ENCODE peak calls at places on chromosome 11, in ten cellular contexts. G is fibroblast of pulmonary artery, B is heart left ventricle, N is type B pancreatic cell, Z is mucosa of descending colon, Y is mesothelial cell of epicardium, O is HCT116, I is HepG2, D is sigmoid colon, M is GM12865. Q is an unnamed sample.

GRCh38 chr11:57901756-57902155 is 121.9 kb upstream of the OR9Q1 start:
- DNase-seq in G (no peak), B (no peak), N (no peak), Z (no peak), Y (no peak), O (no peak), I (no peak), D (no peak), M (no peak), Q (no peak)

GRCh38 chr11:58691675-58692074 is 40.1 kb downstream of the GLYAT start:
- DNase-seq in G (no peak), B (no peak), N (no peak), Z (no peak), Y (no peak), O (no peak), I (no peak), D (no peak), M (no peak), Q (no peak)

GRCh38 chr11:11958403-11958802 is 50.0 kb downstream of the DKK3 start:
- DNase-seq in G (no peak), B (no peak), N (no peak), Z (no peak), Y (no peak), O (no peak), I (no peak), D (no peak), M (no peak), Q (no peak)

GRCh38 chr11:76841923-76842452 is 18.7 kb upstream of the ACER3 start:
- DNase-seq in G (no peak), B (no peak), N (no peak), Z (no peak), Y (no peak), O (no peak), I (no peak), D (no peak), M (no peak), Q (no peak)

GRCh38 chr11:64854534-64855502 is 10.4 kb upstream of the CDC42BPG start:
- DNase-seq in G (peak; percentile 88), B (peak; percentile 83), N (no peak), Z (peak; percentile 75), Y (no peak), O (peak; percentile 91), I (peak; percentile 80), D (peak; percentile 94), M (no peak), Q (peak; percentile 47)

GRCh38 chr11:86194998-86195397 is 49.6 kb upstream of the EED start:
- DNase-seq in G (no peak), B (no peak), N (no peak), Z (no peak), Y (no peak), O (no peak), I (no peak), D (no peak), M (no peak), Q (no peak)

GRCh38 chr11:35820614-35821013 is 123.2 kb upstream of the LDLRAD3 start:
- DNase-seq in G (no peak), B (no peak), N (no peak), Z (no peak), Y (no peak), O (no peak), I (no peak), D (no peak), M (no peak), Q (no peak)

GRCh38 chr11:15845261-15845660 is 511.1 kb downstream of the SOX6 start:
- DNase-seq in G (no peak), B (no peak), N (no peak), Z (no peak), Y (no peak), O (no peak), I (no peak), D (no peak), M (no peak), Q (no peak)

GRCh38 chr11:5625281-5625680 is 480 bp downstream of the TRIM34 start:
- DNase-seq in G (no peak), B (no peak), N (no peak), Z (no peak), Y (no peak), O (no peak), I (no peak), D (no peak), M (peak; percentile 23), Q (no peak)

GRCh38 chr11:120137611-120138521 is at the start of gene TRIM29:
- DNase-seq in G (no peak), B (peak; percentile 2), N (peak; percentile 68), Z (peak; percentile 56), Y (peak; percentile 15), O (no peak), I (no peak), D (peak; percentile 48), M (no peak), Q (no peak)

GRCh38 chr11:71395010-71395560 is 53.1 kb downstream of the DHCR7 start:
- DNase-seq in G (no peak), B (no peak), N (no peak), Z (no peak), Y (no peak), O (no peak), I (no peak), D (no peak), M (no peak), Q (no peak)

GRCh38 chr11:127350476-127350875 is 349.9 kb upstream of the KIRREL3 start:
- DNase-seq in G (no peak), B (no peak), N (no peak), Z (no peak), Y (no peak), O (no peak), I (no peak), D (no peak), M (no peak), Q (no peak)

GRCh38 chr11:134537941-134538340 is 125.9 kb upstream of the B3GAT1 start:
- DNase-seq in G (no peak), B (peak; percentile 4), N (peak; percentile 37), Z (no peak), Y (no peak), O (no peak), I (no peak), D (no peak), M (no peak), Q (no peak)

GRCh38 chr11:107876141-107876540 is 17.6 kb upstream of the SLC35F2 start:
- DNase-seq in G (no peak), B (no peak), N (no peak), Z (no peak), Y (no peak), O (no peak), I (no peak), D (no peak), M (no peak), Q (no peak)

GRCh38 chr11:61889831-61890230 is 1.5 kb downstream of the FADS3 start:
- DNase-seq in G (no peak), B (no peak), N (no peak), Z (no peak), Y (no peak), O (no peak), I (no peak), D (no peak), M (no peak), Q (no peak)
- TF ChIP-seq CTCF in G (no peak), B (no peak), N (no peak), Z (no peak), Y (no peak), O (no peak), I (no peak), D (no peak), M (no peak), Q (no peak)

GRCh38 chr11:43214471-43214870 is 97.3 kb upstream of the API5 start:
- DNase-seq in G (no peak), B (no peak), N (no peak), Z (no peak), Y (no peak), O (no peak), I (no peak), D (no peak), M (no peak), Q (no peak)
- TF ChIP-seq CTCF in G (no peak), B (no peak), N (no peak), Z (no peak), Y (no peak), O (no peak), I (no peak), D (no peak), M (no peak), Q (no peak)

DNA sequence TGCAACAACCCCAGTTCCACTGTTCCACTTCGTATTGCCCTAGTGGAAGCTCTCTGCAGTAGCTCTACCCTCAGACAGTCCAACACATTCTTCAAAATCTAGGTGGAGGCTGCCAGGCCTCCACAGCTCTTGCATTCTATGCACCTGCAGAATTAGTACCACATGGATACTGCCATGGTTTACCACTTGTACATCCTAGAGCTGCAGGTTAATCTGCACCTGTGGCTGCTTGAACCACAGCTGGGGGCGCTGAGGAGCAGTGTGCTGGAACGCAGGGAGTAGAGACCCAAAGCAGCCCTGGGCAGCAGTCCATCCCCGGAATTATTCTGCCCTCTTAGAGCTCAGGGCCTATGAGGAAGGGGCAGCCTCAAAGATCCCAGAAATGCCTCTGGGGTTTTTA is 4.3 kb upstream of the CTSC start:
- DNase-seq in G (no peak), B (no peak), N (no peak), Z (no peak), Y (no peak), O (no peak), I (no peak), D (no peak), M (no peak), Q (no peak)
- TF ChIP-seq CTCF in G (no peak), B (no peak), N (peak; percentile 25), Z (no peak), Y (no peak), O (no peak), I (peak; percentile 11), D (no peak), M (no peak), Q (no peak)

GRCh38 chr11:27721505-27722116 is 21.4 kb upstream of the BDNF start:
- DNase-seq in G (no peak), B (no peak), N (no peak), Z (no peak), Y (no peak), O (no peak), I (no peak), D (no peak), M (no peak), Q (no peak)

GRCh38 chr11:27722117-27722844 is 22.0 kb upstream of the BDNF start:
- DNase-seq in G (peak; percentile 47), B (no peak), N (no peak), Z (no peak), Y (no peak), O (no peak), I (no peak), D (no peak), M (peak; percentile 22), Q (no peak)

GRCh38 chr11:27720277-27720830 is 20.1 kb upstream of the BDNF start:
- DNase-seq in G (peak; percentile 72), B (no peak), N (peak; percentile 72), Z (peak; percentile 72), Y (peak; percentile 59), O (no peak), I (no peak), D (no peak), M (peak; percentile 18), Q (no peak)

GRCh38 chr11:27723685-27724084 is 23.4 kb upstream of the BDNF start:
- DNase-seq in G (no peak), B (no peak), N (no peak), Z (no peak), Y (no peak), O (no peak), I (no peak), D (no peak), M (no peak), Q (no peak)

DNA sequence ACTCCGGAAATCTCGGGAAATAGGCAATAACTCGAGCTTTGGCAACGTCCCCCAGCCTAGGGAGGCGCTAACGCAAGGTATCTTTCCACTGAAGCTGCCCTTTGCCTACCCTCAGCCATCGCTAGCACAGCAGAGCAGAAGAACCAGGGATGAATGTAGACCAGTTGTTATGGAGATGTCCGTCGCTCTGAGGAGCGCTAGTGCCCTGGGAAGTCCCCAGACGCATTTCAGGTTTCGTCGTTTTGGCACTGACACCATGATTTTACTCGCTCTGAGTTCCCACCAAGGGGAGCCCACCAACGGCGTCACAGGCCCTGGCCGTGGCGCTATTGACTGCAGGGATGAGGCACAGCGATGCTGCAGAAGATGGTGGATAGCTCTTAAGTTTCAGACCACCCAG is 22.7 kb upstream of the BDNF start:
- DNase-seq in G (no peak), B (no peak), N (no peak), Z (no peak), Y (no peak), O (no peak), I (no peak), D (no peak), M (no peak), Q (no peak)
- TF ChIP-seq CTCF in G (no peak), B (no peak), N (no peak), Z (no peak), Y (no peak), O (no peak), I (no peak), D (no peak), M (no peak), Q (peak; percentile 7)

Q was measured in AG04449.